ENCODE peak calls at places on chromosomes 13 and 19, in five cellular contexts. Y is ovary, Q is heart right ventricle, J is left ventricle myocardium inferior, C is tibial artery. A is an unnamed sample. For H3K4me1, the result is how much of the 10 kb centered on the place peaks cover.

GRCh38 chr13:106028916-106029315 is 506.5 kb downstream of the EFNB2 start:
- DNase-seq in Y (no peak), Q (no peak), J (no peak), C (no peak), A (no peak)

GRCh38 chr13:74641586-74641985 is 507.4 kb upstream of the KLF12 start:
- DNase-seq in Y (no peak), Q (no peak), J (no peak), C (no peak), A (no peak)

GRCh38 chr13:37148501-37148900 is 43.0 kb upstream of the CSNK1A1L start:
- DNase-seq in Y (no peak), Q (no peak), J (no peak), C (no peak), A (no peak)

GRCh38 chr13:67048793-67049150 is 181.4 kb downstream of the PCDH9 start:
- DNase-seq in Y (no peak), Q (no peak), J (no peak), C (no peak), A (no peak)

GRCh38 chr19:51009061-51009891 is 7.9 kb upstream of the KLK8 start:
- DNase-seq in Y (no peak), Q (no peak), J (no peak), C (no peak), A (no peak)

GRCh38 chr13:76711515-76712182 is 174.6 kb downstream of the KCTD12 start:
- DNase-seq in Y (peak), Q (no peak), J (no peak), C (peak), A (peak)

GRCh38 chr13:79447741-79448140 is 33.2 kb upstream of the NDFIP2 start:
- DNase-seq in Y (no peak), Q (no peak), J (no peak), C (no peak), A (no peak)

GRCh38 chr19:45098521-45099464 is 5.8 kb downstream of the PPP1R37 start:
- DNase-seq in Y (no peak), Q (peak), J (peak), C (no peak), A (peak)

GRCh38 chr19:21604351-21604926 is 99.0 kb downstream of the ZNF429 start:
- DNase-seq in Y (no peak), Q (no peak), J (no peak), C (no peak), A (no peak)

GRCh38 chr19:42067315-42067888 is 2.6 kb downstream of the GRIK5 start:
- DNase-seq in Y (no peak), Q (no peak), J (no peak), C (no peak), A (no peak)

GRCh38 chr19:4140237-4140711 is 13.2 kb upstream of the CREB3L3 start:
- DNase-seq in Y (no peak), Q (no peak), J (no peak), C (no peak), A (no peak)

GRCh38 chr13:96836733-96837132 is 157.5 kb downstream of the OXGR1 start:
- DNase-seq in Y (no peak), Q (no peak), J (no peak), C (no peak), A (no peak)

GRCh38 chr13:113927661-113928581 is 46.0 kb downstream of the C13orf46 start:
- DNase-seq in Y (peak), Q (no peak), J (peak), C (peak), A (peak)

GRCh38 chr13:67193979-67194378 is 36.2 kb downstream of the PCDH9 start:
- DNase-seq in Y (no peak), Q (no peak), J (no peak), C (no peak), A (no peak)

GRCh38 chr19:13098291-13099072 is 4.2 kb downstream of the LYL1 start:
- DNase-seq in Y (peak), Q (peak), J (no peak), C (no peak), A (peak)

GRCh38 chr19:49528211-49528771 is 488 bp downstream of the RCN3 start:
- DNase-seq in Y (peak), Q (peak), J (no peak), C (peak), A (peak)

GRCh38 chr13:113348591-113348990 is 15.3 kb downstream of the GRTP1 start:
- DNase-seq in Y (no peak), Q (no peak), J (no peak), C (no peak), A (no peak)

GRCh38 chr19:5915782-5916165 is 1.7 kb downstream of the CAPS start:
- DNase-seq in Y (no peak), Q (no peak), J (no peak), C (no peak), A (no peak)
- H3K4me3 ChIP-seq in Y (no peak), Q (no peak), J (no peak), C (no peak), A (no peak)

GRCh38 chr13:47420012-47420411 is 523.2 kb upstream of the HTR2A start:
- DNase-seq in Y (no peak), Q (no peak), J (no peak), C (no peak), A (no peak)

GRCh38 chr13:47417485-47417884 is 520.6 kb upstream of the HTR2A start:
- DNase-seq in Y (no peak), Q (no peak), J (no peak), C (no peak), A (no peak)

GRCh38 chr13:47415048-47415447 is 518.2 kb upstream of the HTR2A start:
- DNase-seq in Y (no peak), Q (no peak), J (no peak), C (no peak), A (no peak)

GRCh38 chr13:47420568-47420967 is 523.7 kb upstream of the HTR2A start:
- DNase-seq in Y (no peak), Q (no peak), J (no peak), C (no peak), A (no peak)

GRCh38 chr13:47418206-47418920 is 521.5 kb upstream of the HTR2A start:
- DNase-seq in Y (no peak), Q (no peak), J (no peak), C (no peak), A (no peak)
- H3K4me1 ChIP-seq in Y (under half), Q (under half), J (under half), C (under half), A (under half)

GRCh38 chr19:29323046-29323971 is 110.4 kb upstream of the UQCRFS1 start:
- DNase-seq in Y (no peak), Q (no peak), J (no peak), C (no peak), A (no peak)
- H3K4me3 ChIP-seq in Y (no peak), Q (no peak), J (no peak), C (no peak), A (no peak)

DNA sequence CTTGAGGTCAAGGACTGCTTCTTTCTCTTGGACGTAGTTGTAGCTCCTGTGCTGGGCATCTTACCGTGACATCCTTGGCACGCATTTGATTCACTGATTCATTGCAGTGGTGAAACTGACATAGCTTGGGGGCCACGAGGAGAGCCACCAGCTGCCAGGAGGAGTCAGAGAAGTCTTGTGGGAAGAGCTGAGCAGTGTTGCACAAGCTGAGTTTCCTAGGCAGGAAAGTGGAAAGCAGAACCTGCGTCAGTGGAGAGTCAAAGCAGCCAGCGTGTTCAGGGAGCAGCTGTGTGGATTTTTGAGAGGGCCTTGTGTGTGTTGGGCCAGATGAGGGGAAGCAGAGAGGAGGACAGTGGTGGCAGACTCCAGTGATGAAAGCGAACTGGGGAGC is 5.3 kb upstream of the GPR183 start:
- DNase-seq in Y (peak), Q (peak), J (peak), C (peak), A (peak)
- H3K4me1 ChIP-seq in Y (under half), Q (under half), J (under half), C (under half), A (under half)